ENCODE peak calls at places on chromosome 9, in seven cellular contexts. E is neuronal stem cell, M is H1, Q is mesendoderm, T is IMR-90, X is mesenchymal stem cell, I is trophoblast cell. A is an unnamed sample.

GRCh38 chr9:121658166-121658565 is 6.7 kb downstream of the DAB2IP start:
- DNase-seq in E (no peak), M (no peak), Q (no peak), T (no peak), X (no peak), I (no peak), A (no peak)

GRCh38 chr9:38142201-38142600 is 73.2 kb upstream of the SHB start:
- DNase-seq in E (no peak), M (no peak), Q (peak; percentile 36), T (peak; percentile 77), X (peak; percentile 67), I (no peak), A (no peak)

GRCh38 chr9:4119778-4120554 is 179.9 kb downstream of the GLIS3 start:
- DNase-seq in E (no peak), M (no peak), Q (no peak), T (no peak), X (no peak), I (no peak), A (no peak)

GRCh38 chr9:82789155-82789824 is 273.7 kb downstream of the RASEF start:
- DNase-seq in E (no peak), M (no peak), Q (no peak), T (no peak), X (no peak), I (no peak), A (no peak)

GRCh38 chr9:87862536-87863268 is 20.0 kb upstream of the SPATA31E1 start:
- DNase-seq in E (no peak), M (no peak), Q (peak; percentile 84), T (peak; percentile 88), X (peak; percentile 75), I (peak; percentile 27), A (no peak)

GRCh38 chr9:108688051-108688450 is 167.7 kb downstream of the ACTL7B start:
- DNase-seq in E (no peak), M (no peak), Q (no peak), T (no peak), X (no peak), I (peak; percentile 40), A (no peak)

GRCh38 chr9:121720992-121721350 is 69.5 kb downstream of the DAB2IP start:
- DNase-seq in E (no peak), M (no peak), Q (no peak), T (no peak), X (no peak), I (no peak), A (no peak)

GRCh38 chr9:13568851-13569618 is 289.5 kb upstream of the MPDZ start:
- DNase-seq in E (no peak), M (no peak), Q (peak; percentile 29), T (no peak), X (peak; percentile 29), I (no peak), A (peak; percentile 33)

GRCh38 chr9:124894741-124895170 is 32.8 kb downstream of the ARPC5L start:
- DNase-seq in E (no peak), M (no peak), Q (peak; percentile 76), T (peak; percentile 55), X (peak; percentile 65), I (no peak), A (peak; percentile 60)

GRCh38 chr9:78023003-78023741 is 8.4 kb downstream of the GNAQ start:
- DNase-seq in E (no peak), M (no peak), Q (no peak), T (peak; percentile 82), X (peak; percentile 83), I (no peak), A (no peak)

GRCh38 chr9:134708672-134709038 is 67.1 kb downstream of the COL5A1 start:
- DNase-seq in E (no peak), M (no peak), Q (no peak), T (no peak), X (no peak), I (no peak), A (no peak)

GRCh38 chr9:24218656-24219055 is 327.0 kb downstream of the IZUMO3 start:
- DNase-seq in E (no peak), M (no peak), Q (peak; percentile 10), T (no peak), X (no peak), I (no peak), A (no peak)

GRCh38 chr9:120531683-120532300 is 48.2 kb downstream of the CDK5RAP2 start:
- DNase-seq in E (no peak), M (no peak), Q (peak; percentile 61), T (peak; percentile 32), X (peak; percentile 35), I (peak; percentile 42), A (peak; percentile 41)

GRCh38 chr9:109903515-109904138 is 123.6 kb downstream of the PALM2AKAP2 start:
- DNase-seq in E (peak; percentile 48), M (peak; percentile 13), Q (peak; percentile 81), T (peak; percentile 83), X (peak; percentile 81), I (peak; percentile 41), A (peak; percentile 58)

GRCh38 chr9:114437401-114437893 is 49.7 kb upstream of the AKNA start:
- DNase-seq in E (no peak), M (no peak), Q (no peak), T (no peak), X (no peak), I (no peak), A (peak; percentile 1)

GRCh38 chr9:120663380-120663779 is 50.9 kb downstream of the MEGF9 start:
- DNase-seq in E (no peak), M (no peak), Q (no peak), T (no peak), X (no peak), I (no peak), A (no peak)

GRCh38 chr9:96660693-96661248 is 5.7 kb upstream of the PRXL2C start:
- DNase-seq in E (no peak), M (no peak), Q (no peak), T (no peak), X (no peak), I (no peak), A (no peak)

GRCh38 chr9:28915256-28915930 is 1342.1 kb upstream of the C9orf72 start:
- DNase-seq in E (no peak), M (no peak), Q (no peak), T (no peak), X (no peak), I (peak; percentile 68), A (no peak)

DNA sequence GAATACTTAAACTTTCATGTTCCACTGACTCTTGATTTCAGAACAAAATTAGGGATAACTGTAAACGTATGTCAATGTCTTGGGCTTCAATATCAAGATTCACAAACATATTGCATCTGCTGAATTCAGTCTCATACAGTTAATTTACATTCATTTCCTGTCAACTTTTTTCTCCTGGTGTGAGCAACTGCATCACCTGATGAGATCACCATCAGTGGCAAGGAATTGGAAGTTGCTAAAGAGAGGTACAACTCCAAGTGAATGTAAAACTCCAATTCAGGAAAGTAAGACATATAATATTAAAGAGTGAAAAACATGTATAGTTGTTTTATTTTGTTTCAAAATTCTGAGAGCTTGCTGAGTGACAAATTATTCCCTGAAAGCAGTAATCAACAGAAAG is 1336.2 kb upstream of the C9orf72 start:
- DNase-seq in E (no peak), M (no peak), Q (no peak), T (no peak), X (no peak), I (no peak), A (no peak)
- H2BK5ac ChIP-seq in E (no peak overlapping the region), M (no peak overlapping the region), Q (no peak overlapping the region), T (no peak overlapping the region), X (no peak overlapping the region), I (no peak overlapping the region), A (no peak overlapping the region)

DNA sequence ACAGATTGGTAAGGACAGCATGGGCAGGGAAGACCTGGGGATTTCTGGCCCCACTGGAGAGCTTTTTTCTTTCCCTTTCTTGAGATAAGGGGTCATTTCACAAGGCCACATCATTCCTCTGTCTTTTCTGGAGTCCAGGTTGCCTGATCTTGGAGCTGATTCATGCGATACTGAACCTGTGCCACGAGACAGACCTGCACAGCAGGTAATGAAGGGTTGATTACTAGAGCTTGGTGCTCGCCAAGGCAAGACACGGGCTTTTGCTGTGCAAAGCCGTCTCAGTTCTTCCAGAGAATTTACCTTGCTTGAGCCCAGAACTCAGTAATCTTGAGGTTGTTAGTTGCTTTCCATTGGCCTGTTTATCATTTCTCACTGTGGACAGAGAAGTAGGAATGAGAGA is 39.2 kb downstream of the NUP188 start:
- DNase-seq in E (no peak), M (no peak), Q (no peak), T (no peak), X (no peak), I (no peak), A (no peak)
- H2BK5ac ChIP-seq in E (no peak overlapping the region), M (no peak overlapping the region), Q (no peak overlapping the region), T (no peak overlapping the region), X (no peak overlapping the region), I (no peak overlapping the region), A (no peak overlapping the region)

GRCh38 chr9:123304340-123304691 is 35.9 kb upstream of the STRBP start:
- DNase-seq in E (no peak), M (no peak), Q (no peak), T (no peak), X (no peak), I (no peak), A (no peak)
- H2BK5ac ChIP-seq in E (no peak overlapping the region), M (peak overlapping the region; percentile 35), Q (no peak overlapping the region), T (no peak overlapping the region), X (no peak overlapping the region), I (no peak overlapping the region), A (no peak overlapping the region)

GRCh38 chr9:89179535-89179919 is 909 bp upstream of the SHC3 start:
- DNase-seq in E (no peak), M (no peak), Q (peak; percentile 59), T (peak; percentile 68), X (peak; percentile 79), I (no peak), A (no peak)

GRCh38 chr9:89177401-89178161 is 1.0 kb downstream of the SHC3 start:
- DNase-seq in E (peak; percentile 27), M (no peak), Q (peak; percentile 54), T (no peak), X (peak; percentile 58), I (no peak), A (peak; percentile 57)

GRCh38 chr9:89179920-89180667 is 1.5 kb upstream of the SHC3 start:
- DNase-seq in E (peak; percentile 91), M (peak; percentile 75), Q (peak; percentile 97), T (peak; percentile 97), X (peak; percentile 98), I (peak; percentile 78), A (peak; percentile 94)

GRCh38 chr9:89177021-89177400 is 1.6 kb downstream of the SHC3 start:
- DNase-seq in E (no peak), M (no peak), Q (peak; percentile 54), T (peak; percentile 58), X (peak; percentile 67), I (no peak), A (no peak)

DNA sequence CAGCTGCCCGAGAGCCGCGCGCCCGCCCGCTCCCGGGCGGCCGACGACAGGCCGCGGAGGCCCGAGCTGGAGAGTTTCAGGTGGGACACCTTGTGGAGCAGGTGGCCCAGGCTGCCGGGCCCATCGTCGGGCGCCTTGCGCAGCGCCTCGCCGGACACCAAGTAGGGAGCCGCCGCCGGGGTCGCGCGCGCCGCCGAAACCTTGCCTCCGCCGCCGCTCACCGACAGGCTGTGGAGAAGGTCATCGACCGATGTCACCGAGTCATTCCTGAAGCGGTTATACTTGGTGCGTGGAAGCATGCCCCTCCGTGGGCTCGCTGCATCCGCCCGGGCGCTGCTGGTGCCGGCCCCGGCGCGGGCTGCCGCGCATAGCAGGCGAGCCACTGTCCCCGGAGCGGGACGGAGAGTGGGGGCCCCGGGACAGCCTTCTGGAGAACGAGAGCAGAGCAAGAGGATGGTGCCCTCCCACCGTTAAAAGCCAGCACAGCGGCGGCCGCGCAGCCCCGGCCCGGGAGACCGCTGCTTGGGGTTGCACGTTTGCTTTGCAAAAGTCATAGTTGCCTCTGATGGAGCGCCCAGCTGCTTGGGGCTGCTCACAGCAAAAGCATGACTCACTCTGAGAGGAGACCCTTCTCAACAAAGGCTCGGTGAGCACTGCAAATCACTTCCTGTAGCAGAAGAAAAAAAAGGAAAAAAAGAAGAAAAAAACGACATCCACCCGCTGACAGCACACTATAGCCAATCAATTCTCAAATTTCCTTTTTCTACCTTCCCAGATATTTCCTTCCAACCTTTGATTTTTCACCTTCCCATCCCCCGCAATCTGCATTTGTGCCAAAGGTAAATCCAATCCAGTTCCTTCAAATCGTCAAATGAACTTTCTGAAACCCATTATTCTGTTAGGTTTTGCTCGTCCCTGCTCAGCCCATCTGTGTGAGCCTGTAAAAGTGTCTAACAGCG is at the start of gene SHC3:
- DNase-seq in E (peak; percentile 41), M (no peak), Q (peak; percentile 77), T (peak; percentile 75), X (peak; percentile 60), I (no peak), A (peak; percentile 74)
- H2BK5ac ChIP-seq in E (peak within 1 kb of the TSS; percentile 84), M (peak within 1 kb of the TSS; percentile 92), Q (no peak within 1 kb of the TSS), T (peak within 1 kb of the TSS; percentile 88), X (no peak within 1 kb of the TSS), I (no peak within 1 kb of the TSS), A (no peak within 1 kb of the TSS)

A was measured in H9.